ENCODE peak calls at places on chromosome 2, in seven cellular contexts. Z is Kasumi-1; L is fibroblast of mammary gland; I is A172; S is activated naive CD4-positive, alpha-beta T cell treated with anti-CD3 and anti-CD28 coated beads, Interleukin-2, amount 50 U/mL, for 16 hours; Q is NCI-H2029; K is EH. H is an unnamed sample.

GRCh38 chr2:134258684-134259408 is 5.0 kb downstream of the MGAT5 start:
- DNase-seq in Z (peak; percentile 27), L (no peak), I (no peak), S (no peak), Q (no peak), K (no peak), H (no peak)

GRCh38 chr2:219252900-219253752 is at the start of gene TUBA4B:
- DNase-seq in Z (no peak), L (no peak), I (peak; percentile 61), S (peak; percentile 47), Q (peak; percentile 24), K (peak; percentile 44), H (peak; percentile 36)

GRCh38 chr2:69138793-69139510 is 126.0 kb downstream of the ANTXR1 start:
- DNase-seq in Z (no peak), L (peak; percentile 93), I (peak; percentile 84), S (no peak), Q (no peak), K (peak; percentile 86), H (peak; percentile 15)

GRCh38 chr2:159064446-159065301 is 96.2 kb downstream of the TANC1 start:
- DNase-seq in Z (no peak), L (peak; percentile 38), I (peak; percentile 34), S (no peak), Q (no peak), K (peak; percentile 59), H (peak; percentile 21)

GRCh38 chr2:43068730-43069517 is 157.5 kb downstream of the ZFP36L2 start:
- DNase-seq in Z (no peak), L (no peak), I (peak; percentile 64), S (no peak), Q (no peak), K (no peak), H (no peak)

GRCh38 chr2:73979021-73979420 is 5.7 kb upstream of the TET3 start:
- DNase-seq in Z (no peak), L (no peak), I (no peak), S (peak; percentile 66), Q (no peak), K (no peak), H (no peak)

GRCh38 chr2:226690471-226691024 is 109.1 kb downstream of the IRS1 start:
- DNase-seq in Z (no peak), L (no peak), I (no peak), S (no peak), Q (no peak), K (peak; percentile 38), H (no peak)

GRCh38 chr2:71748227-71748626 is 294.9 kb downstream of the DYSF start:
- DNase-seq in Z (no peak), L (peak; percentile 76), I (peak; percentile 96), S (no peak), Q (no peak), K (peak; percentile 72), H (no peak)

GRCh38 chr2:98634406-98635092 is 26.2 kb downstream of the UNC50 start:
- DNase-seq in Z (peak; percentile 64), L (peak; percentile 21), I (no peak), S (peak; percentile 68), Q (no peak), K (peak; percentile 11), H (peak; percentile 8)

GRCh38 chr2:29923110-29923721 is 1.8 kb upstream of the ALK start:
- DNase-seq in Z (peak; percentile 58), L (peak; percentile 64), I (peak; percentile 64), S (peak; percentile 42), Q (peak; percentile 45), K (peak; percentile 67), H (peak; percentile 62)

GRCh38 chr2:234161932-234162331 is 111.4 kb downstream of the SPP2 start:
- DNase-seq in Z (no peak), L (peak; percentile 23), I (no peak), S (no peak), Q (no peak), K (no peak), H (no peak)